ENCODE peak calls at places on chromosomes 4 and X, in six cellular contexts. O is endodermal cell, U is lower lobe of right lung, P is coronary artery, D is tibial artery, J is foreskin keratinocyte. Z is an unnamed sample.

GRCh38 chrX:84187501-84188319 is at the start of gene RPS6KA6:
- DNase-seq in O (peak), U (peak), P (peak), D (peak), J (no peak), Z (peak)

GRCh38 chr4:20992002-20992401 is 291.7 kb downstream of the PACRGL start:
- DNase-seq in O (no peak), U (no peak), P (no peak), D (no peak), J (no peak), Z (no peak)

GRCh38 chrX:134513091-134513490 is 53.1 kb downstream of the HPRT1 start:
- DNase-seq in O (no peak), U (no peak), P (no peak), D (no peak), J (peak), Z (no peak)

GRCh38 chr4:2812600-2812932 is 19.7 kb downstream of the SH3BP2 start:
- DNase-seq in O (no peak), U (no peak), P (no peak), D (no peak), J (no peak), Z (no peak)

GRCh38 chr4:36064147-36064546 is 180.2 kb downstream of the ARAP2 start:
- DNase-seq in O (peak), U (no peak), P (no peak), D (no peak), J (peak), Z (no peak)

GRCh38 chrX:125203737-125204578 is 115.7 kb upstream of the TEX13C start:
- DNase-seq in O (peak), U (peak), P (no peak), D (peak), J (no peak), Z (peak)

GRCh38 chrX:30504309-30504708 is 73.3 kb downstream of the TASL start:
- DNase-seq in O (no peak), U (no peak), P (no peak), D (no peak), J (no peak), Z (no peak)

GRCh38 chr4:147865926-147866325 is 134.0 kb downstream of the ARHGAP10 start:
- DNase-seq in O (no peak), U (no peak), P (no peak), D (no peak), J (no peak), Z (no peak)

GRCh38 chrX:143788265-143788664 is 67.7 kb upstream of the SPANXN2 start:
- DNase-seq in O (no peak), U (no peak), P (no peak), D (no peak), J (no peak), Z (no peak)

GRCh38 chrX:72045552-72046277 is 86.0 kb downstream of the RTL5 start:
- DNase-seq in O (peak), U (no peak), P (peak), D (no peak), J (peak), Z (no peak)

GRCh38 chr4:17577660-17578481 is 873 bp downstream of the LAP3 start:
- DNase-seq in O (peak), U (peak), P (no peak), D (peak), J (no peak), Z (peak)

GRCh38 chrX:1545776-1546408 is 8.9 kb upstream of the P2RY8 start:
- DNase-seq in O (no peak), U (no peak), P (no peak), D (no peak), J (no peak), Z (no peak)

GRCh38 chr4:71709961-71710360 is 73.9 kb downstream of the GC start:
- DNase-seq in O (no peak), U (no peak), P (no peak), D (no peak), J (no peak), Z (no peak)

GRCh38 chr4:142818476-142818875 is 27.6 kb downstream of the INPP4B start:
- DNase-seq in O (no peak), U (no peak), P (no peak), D (no peak), J (no peak), Z (no peak)

GRCh38 chrX:40172169-40172979 is 74.6 kb upstream of the BCOR start:
- DNase-seq in O (peak), U (peak), P (peak), D (peak), J (no peak), Z (peak)

GRCh38 chrX:13752141-13752540 is 17.6 kb downstream of the OFD1 start:
- DNase-seq in O (no peak), U (no peak), P (no peak), D (no peak), J (no peak), Z (no peak)

GRCh38 chrX:1389993-1390285 is 2.0 kb downstream of the SLC25A6 start:
- DNase-seq in O (peak), U (no peak), P (no peak), D (no peak), J (no peak), Z (no peak)

GRCh38 chr4:128606173-128606572 is 203.3 kb upstream of the JADE1 start:
- DNase-seq in O (no peak), U (no peak), P (no peak), D (no peak), J (peak), Z (no peak)

GRCh38 chr4:37561803-37562207 is 124.4 kb downstream of the RELL1 start:
- DNase-seq in O (no peak), U (no peak), P (no peak), D (no peak), J (peak), Z (no peak)

GRCh38 chrX:49176421-49177326 is 5.0 kb downstream of the PLP2 start:
- DNase-seq in O (no peak), U (peak), P (no peak), D (no peak), J (peak), Z (no peak)

GRCh38 chr4:88573286-88573994 is 18.8 kb upstream of the HERC3 start:
- DNase-seq in O (no peak), U (no peak), P (no peak), D (no peak), J (no peak), Z (no peak)

GRCh38 chr4:81389720-81390119 is 82.0 kb downstream of the RASGEF1B start:
- DNase-seq in O (no peak), U (no peak), P (no peak), D (no peak), J (no peak), Z (no peak)

GRCh38 chr4:94743838-94744237 is 13.9 kb upstream of the BMPR1B start:
- DNase-seq in O (no peak), U (no peak), P (no peak), D (no peak), J (no peak), Z (no peak)

GRCh38 chr4:85970535-85970934 is 389.3 kb downstream of the MAPK10 start:
- DNase-seq in O (no peak), U (no peak), P (no peak), D (no peak), J (no peak), Z (no peak)

GRCh38 chr4:145061325-145061920 is 36.6 kb downstream of the ANAPC10 start:
- DNase-seq in O (no peak), U (no peak), P (no peak), D (no peak), J (no peak), Z (no peak)

GRCh38 chr4:145281946-145282345 is 101.6 kb upstream of the OTUD4 start:
- DNase-seq in O (no peak), U (no peak), P (no peak), D (no peak), J (no peak), Z (no peak)

GRCh38 chrX:114952696-114953095 is 64.7 kb downstream of the IL13RA2 start:
- DNase-seq in O (peak), U (no peak), P (no peak), D (no peak), J (no peak), Z (no peak)
- TF ChIP-seq CTCF in O (peak), U (no peak), P (no peak), D (no peak), J (peak), Z (no peak)

GRCh38 chr4:79574741-79575451 is 166.9 kb upstream of the GK2 start:
- DNase-seq in O (no peak), U (no peak), P (no peak), D (no peak), J (no peak), Z (no peak)
- H3K27ac ChIP-seq in O (no peak), U (no peak), P (peak), D (peak), J (no peak), Z (no peak)

GRCh38 chr4:113634081-113634969 is 127.2 kb downstream of the CAMK2D start:
- DNase-seq in O (no peak), U (no peak), P (no peak), D (no peak), J (no peak), Z (no peak)
- TF ChIP-seq CTCF in O (no peak), U (no peak), P (no peak), D (no peak), J (no peak), Z (no peak)

DNA sequence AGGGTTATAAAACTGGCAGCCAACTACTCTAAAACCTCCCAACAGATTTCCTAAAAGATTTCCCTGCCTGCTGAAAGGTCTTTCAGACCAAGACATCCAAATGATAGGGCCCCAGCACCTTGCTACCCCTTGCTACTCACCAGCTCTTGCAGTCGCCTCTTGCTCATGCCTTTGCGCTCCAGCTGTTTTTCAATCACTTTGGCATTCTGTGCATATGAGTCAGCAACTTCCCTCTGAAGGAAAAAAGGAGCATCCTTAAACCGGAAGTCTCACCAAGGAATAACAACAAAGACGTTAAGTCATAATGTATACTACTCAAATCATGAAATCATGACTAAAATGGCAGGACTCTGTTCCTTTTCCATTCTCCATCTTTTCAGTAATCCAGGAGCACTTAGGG is 24.0 kb downstream of the STEEP1 start:
- DNase-seq in O (peak), U (no peak), P (no peak), D (no peak), J (peak), Z (no peak)
- H3K27ac ChIP-seq in O (no peak), U (no peak), P (no peak), D (no peak), J (no peak), Z (no peak)

GRCh38 chr4:27720010-27720766 is 859.5 kb downstream of the STIM2 start:
- DNase-seq in O (no peak), U (no peak), P (no peak), D (no peak), J (no peak), Z (no peak)

GRCh38 chr4:27721193-27721592 is 860.6 kb downstream of the STIM2 start:
- DNase-seq in O (no peak), U (no peak), P (no peak), D (no peak), J (no peak), Z (no peak)

GRCh38 chr4:27711041-27711440 is 850.4 kb downstream of the STIM2 start:
- DNase-seq in O (no peak), U (no peak), P (no peak), D (no peak), J (no peak), Z (no peak)

GRCh38 chr4:27714073-27714472 is 853.4 kb downstream of the STIM2 start:
- DNase-seq in O (no peak), U (no peak), P (no peak), D (no peak), J (peak), Z (no peak)

GRCh38 chr4:27716693-27717505 is 856.3 kb downstream of the STIM2 start:
- DNase-seq in O (peak), U (no peak), P (no peak), D (no peak), J (no peak), Z (no peak)
- TF ChIP-seq CTCF in O (peak), U (no peak), P (no peak), D (no peak), J (no peak), Z (no peak)

DNA sequence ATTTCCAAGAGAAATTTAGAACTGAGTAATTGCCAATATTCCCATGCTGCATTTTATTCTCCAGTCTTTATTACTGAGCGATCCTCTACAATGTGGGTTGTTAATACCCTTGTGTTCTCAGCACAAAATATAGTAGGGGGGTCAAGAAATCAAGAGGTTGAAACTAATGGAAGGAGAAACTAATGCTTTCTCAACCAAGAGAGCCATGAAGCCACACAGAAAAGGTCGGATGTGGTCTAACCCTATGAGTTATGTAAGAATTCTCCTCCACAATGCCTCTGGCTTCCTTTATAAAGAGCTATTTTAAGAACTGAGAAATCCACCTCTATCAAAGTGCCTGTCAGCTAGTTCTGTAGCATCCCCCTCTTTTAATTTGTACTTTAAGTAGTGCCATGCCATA is 268.5 kb downstream of the CHIC1 start:
- DNase-seq in O (no peak), U (no peak), P (no peak), D (no peak), J (no peak), Z (no peak)
- H3K27ac ChIP-seq in O (no peak), U (no peak), P (no peak), D (no peak), J (no peak), Z (no peak)

DNA sequence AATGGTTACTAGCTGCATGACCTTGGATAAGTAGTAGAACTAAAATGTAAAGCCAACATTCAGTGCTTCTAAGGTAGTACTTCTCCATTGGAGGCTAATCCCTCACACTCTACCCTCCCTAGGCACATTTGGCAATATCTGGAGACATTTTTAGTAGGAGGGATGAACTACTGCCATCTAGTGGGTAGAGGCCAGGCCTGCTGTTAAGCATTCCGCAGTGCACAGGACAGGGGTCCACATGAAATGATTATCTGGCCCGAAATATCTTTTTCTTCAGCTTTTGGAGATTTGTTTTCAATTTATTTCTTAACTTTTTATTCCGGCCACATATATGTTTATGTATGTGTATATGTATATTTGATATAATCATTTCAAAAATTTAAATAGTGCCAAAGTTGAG is 36.0 kb upstream of the SPANXC start:
- DNase-seq in O (peak), U (no peak), P (no peak), D (no peak), J (no peak), Z (no peak)
- TF ChIP-seq CTCF in O (peak), U (peak), P (peak), D (peak), J (peak), Z (peak)

DNA sequence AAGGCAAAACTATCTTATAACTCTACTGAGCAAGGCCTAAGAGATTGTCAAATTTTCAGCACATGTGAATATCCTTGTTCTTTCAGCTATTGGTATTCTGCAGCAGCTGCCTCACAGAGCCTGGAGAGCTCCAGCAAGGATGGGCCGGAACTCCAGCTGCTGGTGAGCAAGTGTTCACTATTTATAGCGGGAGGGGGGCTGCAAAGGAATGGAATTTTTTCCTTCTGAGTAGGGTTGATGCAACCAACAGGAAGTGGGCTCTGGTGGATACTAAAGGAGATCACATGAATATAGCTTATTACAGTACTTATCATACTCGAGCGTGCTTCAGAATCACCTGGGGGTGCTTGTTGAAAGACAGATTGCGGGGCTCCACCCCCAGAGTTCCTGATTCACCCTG is 20.2 kb upstream of the SETD7 start:
- DNase-seq in O (no peak), U (no peak), P (no peak), D (no peak), J (no peak), Z (no peak)
- H3K27ac ChIP-seq in O (no peak), U (no peak), P (no peak), D (no peak), J (no peak), Z (no peak)

DNA sequence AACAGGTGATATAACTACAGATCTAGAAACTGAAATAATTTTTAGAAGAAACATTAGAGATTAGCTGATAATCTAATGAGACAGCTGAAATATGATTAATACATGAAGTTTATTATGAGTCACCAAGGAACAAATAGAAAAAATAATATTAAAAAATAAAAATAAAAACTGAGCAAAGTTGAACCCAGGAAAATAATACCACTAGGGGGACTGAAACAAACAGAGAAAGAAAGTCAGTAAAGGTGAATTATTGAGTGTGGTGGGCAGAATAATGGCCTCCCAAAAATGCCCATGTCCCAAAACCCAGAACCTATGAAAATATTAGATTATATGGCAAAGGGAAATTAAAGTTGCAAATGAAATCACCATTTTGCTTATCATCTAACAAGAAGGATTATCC is 820.7 kb upstream of the INTU start:
- DNase-seq in O (no peak), U (no peak), P (no peak), D (no peak), J (no peak), Z (no peak)
- TF ChIP-seq CTCF in O (peak), U (no peak), P (no peak), D (no peak), J (no peak), Z (no peak)

GRCh38 chr4:108560624-108561023 is 59.8 kb upstream of the RPL34 start:
- DNase-seq in O (no peak), U (no peak), P (no peak), D (no peak), J (no peak), Z (no peak)
- H3K27ac ChIP-seq in O (no peak), U (peak), P (no peak), D (no peak), J (no peak), Z (peak)